ENCODE peak calls at places on chromosomes 6 and 20, in seven cellular contexts. I, E, G, Y, U, T and K are unnamed samples.

GRCh38 chr20:10051185-10051584 is 16.4 kb downstream of the ANKEF1 start:
- DNase-seq in I (no peak), E (no peak), G (no peak), Y (no peak), U (no peak), T (no peak), K (no peak)

GRCh38 chr6:147204060-147204785 is at the start of gene STXBP5:
- DNase-seq in I (peak), E (peak), G (peak), Y (peak), U (peak), T (peak), K (no peak)

GRCh38 chr20:44089987-44090674 is 96.9 kb downstream of the JPH2 start:
- DNase-seq in I (peak), E (peak), G (no peak), Y (no peak), U (peak), T (no peak), K (peak)

GRCh38 chr6:44795326-44795725 is 407.8 kb downstream of the CDC5L start:
- DNase-seq in I (no peak), E (no peak), G (no peak), Y (no peak), U (no peak), T (no peak), K (no peak)

GRCh38 chr6:51737580-51738360 is 349.6 kb downstream of the PKHD1 start:
- DNase-seq in I (no peak), E (no peak), G (no peak), Y (no peak), U (no peak), T (no peak), K (no peak)

GRCh38 chr6:107972413-107973096 is 14.5 kb upstream of the SEC63 start:
- DNase-seq in I (no peak), E (no peak), G (no peak), Y (no peak), U (no peak), T (no peak), K (no peak)

GRCh38 chr6:78909391-78909790 is 42.0 kb downstream of the IRAK1BP1 start:
- DNase-seq in I (no peak), E (peak), G (no peak), Y (no peak), U (peak), T (no peak), K (no peak)

GRCh38 chr6:152121910-152122309 is 314.4 kb downstream of the ESR1 start:
- DNase-seq in I (peak), E (peak), G (no peak), Y (no peak), U (no peak), T (no peak), K (no peak)

GRCh38 chr6:142531727-142532126 is 229.9 kb downstream of the ADGRG6 start:
- DNase-seq in I (no peak), E (peak), G (no peak), Y (no peak), U (no peak), T (no peak), K (no peak)

GRCh38 chr6:92715991-92716390 is 703.4 kb downstream of the EPHA7 start:
- DNase-seq in I (no peak), E (no peak), G (no peak), Y (no peak), U (no peak), T (no peak), K (no peak)

GRCh38 chr6:108653864-108654402 is 93.2 kb downstream of the FOXO3 start:
- DNase-seq in I (peak), E (peak), G (no peak), Y (no peak), U (peak), T (no peak), K (no peak)

GRCh38 chr20:37526839-37527637 is 638 bp downstream of the BLCAP start:
- DNase-seq in I (peak), E (peak), G (no peak), Y (peak), U (peak), T (no peak), K (no peak)